ENCODE peak calls at places on chromosomes 3 and 15, in six cellular contexts. Q, B, K, S, J and P are unnamed samples.
A peak's percentile ranks its signal among the peaks of the same experiment; 100 is the strongest.

GRCh38 chr3:123105201-123106189 is 38.7 kb downstream of the PDIA5 start:
- DNase-seq in Q (no peak), B (no peak), K (no peak), S (no peak), J (no peak), P (no peak)

GRCh38 chr3:181703701-181704420 is 7.9 kb upstream of the SOX2 start:
- DNase-seq in Q (no peak), B (no peak), K (no peak), S (no peak), J (no peak), P (no peak)

GRCh38 chr3:123110953-123111615 is 44.3 kb downstream of the PDIA5 start:
- DNase-seq in Q (no peak), B (no peak), K (no peak), S (no peak), J (no peak), P (no peak)

GRCh38 chr3:107325446-107325845 is 51.8 kb upstream of the CCDC54 start:
- DNase-seq in Q (no peak), B (no peak), K (no peak), S (no peak), J (no peak), P (no peak)

GRCh38 chr3:66572938-66573710 is 72.3 kb upstream of the LRIG1 start:
- DNase-seq in Q (no peak), B (no peak), K (no peak), S (peak; percentile 8), J (no peak), P (no peak)

GRCh38 chr15:42800731-42801474 is 64.0 kb upstream of the CDAN1 start:
- DNase-seq in Q (no peak), B (no peak), K (no peak), S (no peak), J (no peak), P (no peak)

GRCh38 chr3:62607287-62608029 is 234.1 kb upstream of the FEZF2 start:
- DNase-seq in Q (peak; percentile 90), B (no peak), K (peak; percentile 95), S (peak; percentile 98), J (no peak), P (no peak)

GRCh38 chr3:24316887-24317383 is 177.7 kb downstream of the THRB start:
- DNase-seq in Q (no peak), B (no peak), K (no peak), S (peak; percentile 53), J (no peak), P (no peak)

GRCh38 chr3:188243124-188243795 is 89.3 kb downstream of the LPP start:
- DNase-seq in Q (no peak), B (no peak), K (no peak), S (peak; percentile 31), J (no peak), P (no peak)

GRCh38 chr3:53721187-53721946 is 124.9 kb downstream of the CHDH start:
- DNase-seq in Q (no peak), B (no peak), K (peak; percentile 49), S (peak; percentile 9), J (no peak), P (no peak)

GRCh38 chr3:72158639-72159005 is 373.7 kb upstream of the PROK2 start:
- DNase-seq in Q (no peak), B (no peak), K (no peak), S (no peak), J (no peak), P (no peak)

GRCh38 chr3:27985369-27986035 is 255.9 kb upstream of the CMC1 start:
- DNase-seq in Q (no peak), B (no peak), K (no peak), S (peak; percentile 65), J (no peak), P (peak; percentile 23)

GRCh38 chr3:33001889-33002288 is 50.4 kb downstream of the CCR4 start:
- DNase-seq in Q (no peak), B (no peak), K (peak; percentile 9), S (peak; percentile 16), J (no peak), P (no peak)

GRCh38 chr3:160184655-160185054 is 40.6 kb upstream of the C3orf80 start:
- DNase-seq in Q (no peak), B (no peak), K (peak; percentile 93), S (peak; percentile 89), J (no peak), P (no peak)

GRCh38 chr3:116085456-116085855 is 359.8 kb downstream of the LSAMP start:
- DNase-seq in Q (no peak), B (no peak), K (no peak), S (no peak), J (no peak), P (no peak)

GRCh38 chr3:187958432-187959003 is 195.4 kb upstream of the LPP start:
- DNase-seq in Q (peak; percentile 53), B (no peak), K (no peak), S (no peak), J (no peak), P (no peak)

GRCh38 chr3:46353639-46354410 is at the start of gene CCR2:
- DNase-seq in Q (no peak), B (no peak), K (peak; percentile 9), S (no peak), J (no peak), P (no peak)

GRCh38 chr3:114929971-114930732 is 216.9 kb downstream of the ZBTB20 start:
- DNase-seq in Q (no peak), B (no peak), K (no peak), S (peak; percentile 53), J (no peak), P (no peak)

GRCh38 chr15:70142322-70143191 is 44.8 kb upstream of the TLE3 start:
- DNase-seq in Q (peak; percentile 61), B (no peak), K (peak; percentile 89), S (peak; percentile 40), J (no peak), P (no peak)

GRCh38 chr15:28974142-28974541 is 88.4 kb downstream of the APBA2 start:
- DNase-seq in Q (no peak), B (no peak), K (no peak), S (no peak), J (no peak), P (no peak)

GRCh38 chr15:28978011-28978378 is 92.2 kb downstream of the APBA2 start:
- DNase-seq in Q (no peak), B (no peak), K (no peak), S (no peak), J (no peak), P (no peak)

GRCh38 chr15:28977377-28978010 is 91.7 kb downstream of the APBA2 start:
- DNase-seq in Q (no peak), B (peak; percentile 11), K (peak; percentile 98), S (peak; percentile 98), J (no peak), P (peak; percentile 2)

GRCh38 chr15:28978661-28979060 is 92.9 kb downstream of the APBA2 start:
- DNase-seq in Q (no peak), B (no peak), K (no peak), S (no peak), J (no peak), P (no peak)

DNA sequence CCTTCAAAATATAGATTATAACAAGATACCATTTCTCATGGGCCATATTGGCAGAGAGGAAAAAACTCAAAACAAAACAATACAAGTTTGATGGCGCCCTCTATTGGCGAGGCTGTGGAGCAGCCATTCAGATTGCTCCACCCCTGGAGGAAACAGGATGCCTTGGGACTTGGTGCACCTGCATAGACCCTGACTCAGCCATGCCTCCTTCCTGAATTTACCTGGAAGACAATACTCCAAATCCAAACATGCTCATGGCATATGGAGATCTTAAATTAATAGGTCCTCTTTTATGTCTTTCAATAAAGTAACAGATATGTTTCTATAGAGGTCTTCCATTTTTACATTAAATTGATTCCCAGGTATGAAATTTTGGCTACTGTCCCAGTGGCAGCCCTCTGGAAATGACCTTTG is 90.0 kb downstream of the APBA2 start:
- DNase-seq in Q (peak; percentile 52), B (peak; percentile 39), K (peak; percentile 43), S (peak; percentile 66), J (no peak), P (no peak)
- TF ChIP-seq CTCF in Q (peak; percentile 65), B (peak; percentile 54), K (peak; percentile 55), S (peak; percentile 79), J (no peak), P (peak; percentile 39)

DNA sequence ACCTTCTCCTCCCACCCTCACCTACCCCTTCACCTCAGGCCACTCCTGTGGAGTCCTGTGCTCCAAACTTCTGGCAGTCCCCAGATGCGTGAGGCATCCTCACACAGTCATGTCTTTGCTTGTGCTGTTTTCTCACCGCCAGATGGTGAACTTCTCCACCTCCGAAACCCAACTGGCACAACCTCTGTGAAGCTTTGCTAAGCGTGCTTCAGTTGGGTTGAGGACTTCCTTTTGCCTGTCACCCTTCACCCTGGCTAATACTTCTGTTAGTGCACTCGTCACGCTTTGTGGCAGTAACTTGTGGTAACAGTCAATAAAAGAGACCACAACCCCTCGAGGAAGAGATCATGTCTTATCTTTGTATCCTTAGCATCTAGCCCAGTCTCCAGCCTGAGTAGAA is 42.0 kb upstream of the SKOR1 start:
- DNase-seq in Q (no peak), B (no peak), K (no peak), S (no peak), J (no peak), P (no peak)
- TF ChIP-seq CTCF in Q (no peak), B (no peak), K (no peak), S (no peak), J (no peak), P (no peak)

GRCh38 chr3:185657691-185658503 is 71.8 kb downstream of the SENP2 start:
- DNase-seq in Q (no peak), B (no peak), K (no peak), S (no peak), J (no peak), P (no peak)

GRCh38 chr3:185661772-185662171 is 75.7 kb downstream of the SENP2 start:
- DNase-seq in Q (no peak), B (no peak), K (no peak), S (no peak), J (no peak), P (no peak)

GRCh38 chr3:185658504-185658912 is 72.4 kb downstream of the SENP2 start:
- DNase-seq in Q (peak; percentile 54), B (no peak), K (peak; percentile 99), S (peak; percentile 99), J (peak; percentile 93), P (peak; percentile 99)

GRCh38 chr3:185658943-185659342 is 72.8 kb downstream of the SENP2 start:
- DNase-seq in Q (no peak), B (no peak), K (no peak), S (no peak), J (no peak), P (no peak)

GRCh38 chr3:185659942-185660921 is 74.1 kb downstream of the SENP2 start:
- DNase-seq in Q (peak; percentile 83), B (peak; percentile 55), K (peak; percentile 72), S (peak; percentile 91), J (peak; percentile 74), P (peak; percentile 63)
- TF ChIP-seq CTCF in Q (peak; percentile 91), B (peak; percentile 97), K (peak; percentile 99), S (peak; percentile 100), J (peak; percentile 87), P (peak; percentile 97)

GRCh38 chr15:75928680-75929608 is 25.3 kb downstream of the FBXO22 start:
- DNase-seq in Q (no peak), B (peak; percentile 34), K (peak; percentile 25), S (peak; percentile 40), J (no peak), P (no peak)
- TF ChIP-seq CTCF in Q (no peak), B (no peak), K (peak; percentile 29), S (peak; percentile 50), J (no peak), P (peak; percentile 31)